ENCODE peak calls at places on chromosomes 11 and 22, in nine cellular contexts. Q is heart left ventricle, N is upper lobe of left lung, X is ovary, L is transverse colon, R is suprapubic skin, P is sigmoid colon, J is esophagus muscularis mucosa, H is tibial nerve. S is an unnamed sample.

GRCh38 chr11:21866781-21867180 is 326.1 kb upstream of the ANO5 start:
- DNase-seq in Q (no peak), N (no peak), X (no peak), L (no peak), R (no peak), P (no peak), J (no peak), H (no peak), S (no peak)

GRCh38 chr11:3950996-3951662 is 95.7 kb downstream of the STIM1 start:
- DNase-seq in Q (no peak), N (no peak), X (no peak), L (no peak), R (no peak), P (no peak), J (no peak), H (no peak), S (no peak)

GRCh38 chr11:66221726-66222236 is 46.7 kb upstream of the RAB1B start:
- DNase-seq in Q (no peak), N (no peak), X (no peak), L (no peak), R (peak; percentile 53), P (peak; percentile 50), J (no peak), H (no peak), S (no peak)

GRCh38 chr22:17159504-17159951 is 451 bp upstream of the HDHD5 start:
- DNase-seq in Q (peak; percentile 69), N (peak; percentile 49), X (peak; percentile 68), L (peak; percentile 62), R (peak; percentile 82), P (peak; percentile 82), J (no peak), H (no peak), S (peak; percentile 71)

GRCh38 chr11:28463826-28464225 is 355.6 kb downstream of the METTL15 start:
- DNase-seq in Q (no peak), N (no peak), X (no peak), L (no peak), R (no peak), P (no peak), J (no peak), H (no peak), S (no peak)

GRCh38 chr11:72838691-72839305 is 24.6 kb downstream of the ATG16L2 start:
- DNase-seq in Q (no peak), N (no peak), X (no peak), L (no peak), R (no peak), P (no peak), J (no peak), H (no peak), S (no peak)

GRCh38 chr11:90229791-90230190 is 6.9 kb upstream of the CHORDC1 start:
- DNase-seq in Q (no peak), N (no peak), X (no peak), L (no peak), R (no peak), P (no peak), J (no peak), H (no peak), S (no peak)

GRCh38 chr11:115665345-115665901 is 161.2 kb upstream of the CADM1 start:
- DNase-seq in Q (no peak), N (no peak), X (no peak), L (no peak), R (no peak), P (peak; percentile 13), J (no peak), H (no peak), S (no peak)

GRCh38 chr22:43148581-43148980 is 2.8 kb upstream of the TSPO start:
- DNase-seq in Q (peak; percentile 77), N (peak; percentile 44), X (no peak), L (peak; percentile 56), R (no peak), P (no peak), J (no peak), H (no peak), S (no peak)

GRCh38 chr11:119023741-119024140 is 5.2 kb downstream of the TRAPPC4 start:
- DNase-seq in Q (no peak), N (no peak), X (no peak), L (no peak), R (no peak), P (no peak), J (no peak), H (no peak), S (no peak)

GRCh38 chr22:42819412-42820069 is 37.5 kb downstream of the ARFGAP3 start:
- DNase-seq in Q (no peak), N (no peak), X (no peak), L (no peak), R (no peak), P (no peak), J (no peak), H (no peak), S (peak; percentile 9)

GRCh38 chr11:21470521-21470920 is 722.4 kb upstream of the ANO5 start:
- DNase-seq in Q (no peak), N (no peak), X (no peak), L (no peak), R (no peak), P (no peak), J (no peak), H (no peak), S (no peak)

DNA sequence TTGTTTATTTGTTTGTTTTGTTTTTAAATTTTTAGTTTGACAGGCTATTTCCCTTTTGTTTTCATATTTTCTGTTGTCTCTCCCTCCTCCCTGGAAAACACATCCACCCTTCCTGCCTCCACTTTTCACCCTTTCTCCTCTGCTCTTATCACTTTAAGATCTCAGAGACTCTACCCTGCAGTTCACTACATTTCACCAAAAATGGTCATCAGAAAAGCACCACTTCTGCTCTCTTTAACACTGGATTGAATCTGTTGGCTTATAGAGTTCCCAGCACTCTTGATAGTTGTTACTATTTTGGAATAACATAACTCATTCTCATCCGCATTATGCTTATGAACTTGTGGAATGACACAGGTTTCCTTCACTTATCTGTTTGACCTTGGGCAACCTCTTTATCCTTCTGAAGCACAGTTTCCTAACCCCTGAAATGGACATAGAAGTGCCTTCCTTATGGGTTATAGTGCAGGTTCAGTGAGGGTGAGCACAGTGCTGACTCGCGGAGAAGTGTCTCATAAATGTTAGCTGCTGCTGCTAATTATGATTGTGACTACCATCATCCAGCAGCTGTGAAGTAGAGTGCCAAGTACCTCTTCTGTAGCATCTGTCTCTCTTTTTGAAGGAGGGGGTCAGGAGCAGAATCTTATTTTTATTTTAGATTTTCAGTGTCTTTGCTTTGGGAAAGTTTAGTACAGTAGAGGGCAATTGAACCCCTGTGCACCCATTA is 15.0 kb downstream of the TEAD1 start:
- DNase-seq in Q (no peak), N (no peak), X (no peak), L (no peak), R (no peak), P (no peak), J (no peak), H (no peak), S (no peak)
- H3K4me1 ChIP-seq in Q (peaks cover 41% of the 10 kb centered on the region), N (peaks cover 25% of the 10 kb centered on the region), X (peaks cover 25% of the 10 kb centered on the region), L (peaks cover 86% of the 10 kb centered on the region), R (peaks cover 57% of the 10 kb centered on the region), P (peaks cover 98% of the 10 kb centered on the region), J (peaks cover 79% of the 10 kb centered on the region), H (peaks cover 79% of the 10 kb centered on the region), S (peaks cover 19% of the 10 kb centered on the region)

GRCh38 chr22:29887358-29887757 is 4.4 kb downstream of the MTMR3 start:
- DNase-seq in Q (no peak), N (no peak), X (no peak), L (no peak), R (no peak), P (no peak), J (no peak), H (no peak), S (peak; percentile 63)

GRCh38 chr22:29883045-29883830 is at the start of gene MTMR3:
- DNase-seq in Q (peak; percentile 97), N (peak; percentile 97), X (peak; percentile 97), L (peak; percentile 98), R (peak; percentile 95), P (peak; percentile 95), J (peak; percentile 97), H (peak; percentile 89), S (peak; percentile 97)

GRCh38 chr22:29886601-29887000 is 3.6 kb downstream of the MTMR3 start:
- DNase-seq in Q (no peak), N (no peak), X (no peak), L (no peak), R (no peak), P (no peak), J (no peak), H (no peak), S (no peak)

GRCh38 chr22:29883831-29884139 is 811 bp downstream of the MTMR3 start:
- DNase-seq in Q (no peak), N (no peak), X (no peak), L (no peak), R (no peak), P (no peak), J (no peak), H (no peak), S (no peak)

GRCh38 chr22:29885610-29886009 is 2.6 kb downstream of the MTMR3 start:
- DNase-seq in Q (no peak), N (no peak), X (no peak), L (no peak), R (no peak), P (no peak), J (no peak), H (no peak), S (no peak)
- H3K27ac ChIP-seq in Q (peak overlapping the region; percentile 52), N (no peak overlapping the region), X (no peak overlapping the region), L (no peak overlapping the region), R (no peak overlapping the region), P (no peak overlapping the region), J (no peak overlapping the region), H (no peak overlapping the region), S (no peak overlapping the region)

GRCh38 chr22:36873614-36874308 is 13.0 kb downstream of the NCF4 start:
- DNase-seq in Q (no peak), N (peak; percentile 81), X (no peak), L (peak; percentile 57), R (no peak), P (no peak), J (no peak), H (no peak), S (peak; percentile 34)
- TF ChIP-seq POLR2A in Q (no peak), N (no peak), X (no peak), L (no peak), R (no peak), P (no peak), J (no peak), H (no peak), S (no peak)

GRCh38 chr11:925496-926301 is at the start of gene AP2A2:
- DNase-seq in Q (peak; percentile 96), N (peak; percentile 90), X (peak; percentile 93), L (peak; percentile 93), R (peak; percentile 85), P (peak; percentile 93), J (no peak), H (peak; percentile 81), S (peak; percentile 89)

GRCh38 chr11:926341-926916 is 759 bp downstream of the AP2A2 start:
- DNase-seq in Q (peak; percentile 70), N (peak; percentile 52), X (no peak), L (peak; percentile 41), R (no peak), P (no peak), J (no peak), H (no peak), S (no peak)

GRCh38 chr11:923691-924405 is 1.8 kb upstream of the AP2A2 start:
- DNase-seq in Q (peak; percentile 55), N (no peak), X (no peak), L (no peak), R (no peak), P (no peak), J (no peak), H (no peak), S (no peak)

GRCh38 chr11:924406-925157 is 1.1 kb upstream of the AP2A2 start:
- DNase-seq in Q (peak; percentile 66), N (no peak), X (peak; percentile 56), L (no peak), R (no peak), P (peak; percentile 73), J (no peak), H (no peak), S (no peak)

GRCh38 chr11:925158-925495 is 543 bp upstream of the AP2A2 start:
- DNase-seq in Q (peak; percentile 69), N (no peak), X (peak; percentile 55), L (peak; percentile 23), R (peak; percentile 81), P (no peak), J (no peak), H (no peak), S (no peak)
- H3K4me1 ChIP-seq in Q (peaks cover 14% of the 10 kb centered on the region), N (peaks cover 37% of the 10 kb centered on the region), X (peaks cover 7% of the 10 kb centered on the region), L (peaks cover 41% of the 10 kb centered on the region), R (peaks cover 38% of the 10 kb centered on the region), P (peaks cover 40% of the 10 kb centered on the region), J (peaks cover 49% of the 10 kb centered on the region), H (peaks cover 35% of the 10 kb centered on the region), S (peaks cover 11% of the 10 kb centered on the region)

S was measured in testis.